ENCODE peak calls at places on chromosome 14, in five cellular contexts. M is T-cell; H is stimulated activated CD8-positive, alpha-beta memory T cell treated with anti-CD3 and anti-CD28 coated beads, Interleukin-2, amount 100 ng/mL, for 1 hour; W is MV-4-11; U is transverse colon. F is an unnamed sample.

GRCh38 chr14:102805454-102805891 is 28.2 kb downstream of the TRAF3 start:
- DNase-seq in M (no peak), H (no peak), U (peak), W (peak), F (no peak)

GRCh38 chr14:50083467-50084337 is 32.7 kb downstream of the VCPKMT start:
- DNase-seq in M (no peak), U (no peak), H (no peak), W (peak), F (no peak)

GRCh38 chr14:84770030-84770429 is 759.9 kb upstream of the FLRT2 start:
- DNase-seq in M (no peak), H (no peak), U (no peak), W (no peak), F (no peak)

GRCh38 chr14:104870368-104871144 is 5.5 kb downstream of the CEP170B start:
- DNase-seq in H (peak), U (peak), W (no peak), M (peak), F (no peak)

GRCh38 chr14:23376477-23377200 is at the start of gene CMTM5:
- DNase-seq in U (no peak), M (no peak), H (no peak), W (no peak), F (no peak)

GRCh38 chr14:89576132-89576923 is 159.3 kb upstream of the FOXN3 start:
- DNase-seq in U (no peak), W (no peak), H (no peak), M (no peak), F (no peak)

GRCh38 chr14:72518809-72519377 is 375.0 kb downstream of the DPF3 start:
- DNase-seq in W (peak), M (no peak), U (no peak), H (peak), F (no peak)

GRCh38 chr14:50335989-50336391 is 23.9 kb downstream of the DMAC2L start:
- DNase-seq in W (peak), H (no peak), M (no peak), U (no peak), F (peak)

GRCh38 chr14:97641827-97642226 is 844.6 kb downstream of the VRK1 start:
- DNase-seq in H (no peak), W (no peak), M (no peak), U (no peak), F (no peak)

GRCh38 chr14:33950320-33951182 is at the start of gene EGLN3:
- DNase-seq in U (peak), M (peak), H (peak), W (no peak), F (peak)

GRCh38 chr14:47300801-47301200 is 374.6 kb downstream of the MDGA2 start:
- DNase-seq in W (no peak), H (no peak), U (no peak), M (no peak), F (no peak)

GRCh38 chr14:58460772-58461171 is 33.3 kb downstream of the KIAA0586 start:
- DNase-seq in U (no peak), M (no peak), W (no peak), H (no peak), F (no peak)

GRCh38 chr14:23577710-23578392 is 739 bp downstream of the JPH4 start:
- DNase-seq in U (no peak), H (no peak), W (no peak), M (no peak), F (no peak)

GRCh38 chr14:21997300-21997699 is 323.7 kb upstream of the OR4E1 start:
- DNase-seq in M (no peak), U (no peak), W (peak), H (no peak), F (no peak)

GRCh38 chr14:96590190-96590860 is 88.1 kb downstream of the PAPOLA start:
- DNase-seq in W (no peak), H (no peak), U (no peak), M (no peak), F (no peak)

GRCh38 chr14:50319293-50319692 is 7.2 kb downstream of the DMAC2L start:
- DNase-seq in W (no peak), M (no peak), U (no peak), H (no peak), F (no peak)

GRCh38 chr14:74018029-74018703 is 922 bp downstream of the ENTPD5 start:
- DNase-seq in H (no peak), W (peak), M (no peak), U (no peak), F (no peak)

GRCh38 chr14:54562334-54562733 is 4.6 kb upstream of the SAMD4A start:
- DNase-seq in U (no peak), M (no peak), H (no peak), W (no peak), F (no peak)

GRCh38 chr14:59870277-59871165 is at the start of gene RTN1:
- DNase-seq in M (no peak), H (no peak), U (peak), W (peak), F (peak)

GRCh38 chr14:28280997-28281598 is 485.5 kb upstream of the FOXG1 start:
- DNase-seq in W (no peak), U (no peak), M (no peak), H (no peak), F (no peak)

GRCh38 chr14:101134161-101134631 is 230.7 kb upstream of the RTL1 start:
- DNase-seq in W (no peak), M (no peak), H (no peak), U (no peak), F (no peak)

GRCh38 chr14:90522585-90523191 is 125.9 kb downstream of the CALM1 start:
- DNase-seq in U (peak), M (no peak), W (no peak), H (no peak), F (no peak)

F was measured in heart left ventricle.